ENCODE peak calls at places on chromosomes 7 and 10, in five cellular contexts. One of them, this sample, is unnamed.

GRCh38 chr7:8516976-8517375 is 83.6 kb downstream of the NXPH1 start:
- DNase-seq in astrocyte: no peak
- DNase-seq in AG20443: no peak
- DNase-seq in activated T-cell treated with anti-CD3 and anti-CD28 coated beads, Interleukin-2, amount 50 U/mL, for 72 hours: no peak
- DNase-seq in activated naive CD4-positive, alpha-beta T cell: no peak
- DNase-seq in this sample: no peak

GRCh38 chr10:126598009-126598408 is 72.5 kb downstream of the C10orf90 start:
- DNase-seq in AG20443: peak
- DNase-seq in activated T-cell treated with anti-CD3 and anti-CD28 coated beads, Interleukin-2, amount 50 U/mL, for 72 hours: peak
- DNase-seq in activated naive CD4-positive, alpha-beta T cell: no peak
- DNase-seq in astrocyte: no peak
- DNase-seq in this sample: no peak

GRCh38 chr10:127872871-127873600 is 19.7 kb downstream of the CLRN3 start:
- DNase-seq in AG20443: no peak
- DNase-seq in activated naive CD4-positive, alpha-beta T cell: no peak
- DNase-seq in astrocyte: no peak
- DNase-seq in activated T-cell treated with anti-CD3 and anti-CD28 coated beads, Interleukin-2, amount 50 U/mL, for 72 hours: no peak
- DNase-seq in this sample: no peak

GRCh38 chr7:93178213-93178612 is 30.0 kb upstream of the SAMD9L start:
- DNase-seq in astrocyte: no peak
- DNase-seq in AG20443: peak
- DNase-seq in activated naive CD4-positive, alpha-beta T cell: no peak
- DNase-seq in activated T-cell treated with anti-CD3 and anti-CD28 coated beads, Interleukin-2, amount 50 U/mL, for 72 hours: no peak
- DNase-seq in this sample: no peak

GRCh38 chr10:37856881-37857286 is 526 bp downstream of the ZNF248 start:
- DNase-seq in activated naive CD4-positive, alpha-beta T cell: no peak
- DNase-seq in activated T-cell treated with anti-CD3 and anti-CD28 coated beads, Interleukin-2, amount 50 U/mL, for 72 hours: peak
- DNase-seq in astrocyte: no peak
- DNase-seq in AG20443: peak
- DNase-seq in this sample: peak

GRCh38 chr7:28041508-28042314 is 138.9 kb downstream of the JAZF1 start:
- DNase-seq in activated naive CD4-positive, alpha-beta T cell: no peak
- DNase-seq in AG20443: peak
- DNase-seq in activated T-cell treated with anti-CD3 and anti-CD28 coated beads, Interleukin-2, amount 50 U/mL, for 72 hours: peak
- DNase-seq in astrocyte: peak
- DNase-seq in this sample: no peak

GRCh38 chr7:151754142-151754590 is 122.7 kb downstream of the PRKAG2 start:
- DNase-seq in AG20443: peak
- DNase-seq in activated T-cell treated with anti-CD3 and anti-CD28 coated beads, Interleukin-2, amount 50 U/mL, for 72 hours: peak
- DNase-seq in activated naive CD4-positive, alpha-beta T cell: no peak
- DNase-seq in astrocyte: peak
- DNase-seq in this sample: no peak

GRCh38 chr7:100689230-100690135 is 4.6 kb downstream of the GIGYF1 start:
- DNase-seq in activated T-cell treated with anti-CD3 and anti-CD28 coated beads, Interleukin-2, amount 50 U/mL, for 72 hours: no peak
- DNase-seq in astrocyte: no peak
- DNase-seq in AG20443: no peak
- DNase-seq in activated naive CD4-positive, alpha-beta T cell: no peak
- DNase-seq in this sample: no peak

GRCh38 chr7:118245267-118246040 is 20.9 kb downstream of the ANKRD7 start:
- DNase-seq in activated naive CD4-positive, alpha-beta T cell: no peak
- DNase-seq in activated T-cell treated with anti-CD3 and anti-CD28 coated beads, Interleukin-2, amount 50 U/mL, for 72 hours: no peak
- DNase-seq in AG20443: no peak
- DNase-seq in astrocyte: peak
- DNase-seq in this sample: no peak

GRCh38 chr10:120477006-120477722 is 20.1 kb downstream of the PLPP4 start:
- DNase-seq in activated T-cell treated with anti-CD3 and anti-CD28 coated beads, Interleukin-2, amount 50 U/mL, for 72 hours: no peak
- DNase-seq in astrocyte: peak
- DNase-seq in AG20443: peak
- DNase-seq in activated naive CD4-positive, alpha-beta T cell: no peak
- DNase-seq in this sample: no peak

GRCh38 chr10:16673443-16673842 is 143.8 kb downstream of the RSU1 start:
- DNase-seq in activated T-cell treated with anti-CD3 and anti-CD28 coated beads, Interleukin-2, amount 50 U/mL, for 72 hours: no peak
- DNase-seq in activated naive CD4-positive, alpha-beta T cell: no peak
- DNase-seq in AG20443: no peak
- DNase-seq in astrocyte: no peak
- DNase-seq in this sample: no peak

GRCh38 chr7:23468721-23469149 is 1.6 kb downstream of the IGF2BP3 start:
- DNase-seq in activated T-cell treated with anti-CD3 and anti-CD28 coated beads, Interleukin-2, amount 50 U/mL, for 72 hours: peak
- DNase-seq in activated naive CD4-positive, alpha-beta T cell: no peak
- DNase-seq in astrocyte: no peak
- DNase-seq in AG20443: no peak
- DNase-seq in this sample: no peak